ENCODE peak calls at places on chromosomes 5 and 9, in ten cellular contexts. A is activated gamma-delta T cell treated with Interleukin-2 at 50 U/mL for 16 hours; X is HuH-7.5; I is endothelial cell; Y is AML-193; Q is stimulated activated CD4-positive, alpha-beta T cell treated with anti-CD3 and anti-CD28 coated beads, Interleukin-1b, Interleukin-23, amount 100 ng/mL, for 4 hours; G is RWPE1; B is amygdala; R is H4; D is activated CD8-positive, alpha-beta T cell treated with anti-CD3 and anti-CD28 coated beads, Interleukin-2, amount 10 ng/mL, durations not matched to agents 7 days and 5 days. Z is an unnamed sample.
A peak's percentile ranks its signal among the peaks of the same experiment; 100 is the strongest.

GRCh38 chr9:137275937-137276756 is 1.4 kb upstream of the TOR4A start:
- DNase-seq in A (no peak), X (no peak), I (no peak), Y (no peak), Q (no peak), G (no peak), B (no peak), R (no peak), D (no peak), Z (no peak)

GRCh38 chr5:173963867-173964429 is 25.0 kb upstream of the C5orf47 start:
- DNase-seq in A (no peak), X (no peak), I (no peak), Y (no peak), Q (no peak), G (peak; percentile 30), B (peak; percentile 20), R (no peak), D (no peak), Z (no peak)

GRCh38 chr9:19154135-19154612 is 26.9 kb upstream of the PLIN2 start:
- DNase-seq in A (no peak), X (no peak), I (no peak), Y (peak; percentile 86), Q (no peak), G (no peak), B (no peak), R (peak; percentile 53), D (no peak), Z (no peak)

GRCh38 chr5:65299841-65300240 is 181.9 kb downstream of the ADAMTS6 start:
- DNase-seq in A (no peak), X (no peak), I (no peak), Y (no peak), Q (no peak), G (no peak), B (no peak), R (peak; percentile 9), D (no peak), Z (no peak)

GRCh38 chr9:4937436-4937835 is 47.6 kb upstream of the JAK2 start:
- DNase-seq in A (no peak), X (no peak), I (no peak), Y (no peak), Q (no peak), G (no peak), B (no peak), R (no peak), D (no peak), Z (no peak)

GRCh38 chr9:2745560-2746380 is 28.5 kb downstream of the KCNV2 start:
- DNase-seq in A (no peak), X (no peak), I (no peak), Y (no peak), Q (no peak), G (no peak), B (no peak), R (no peak), D (no peak), Z (no peak)

GRCh38 chr5:159759791-159760300 is 156.4 kb upstream of the ADRA1B start:
- DNase-seq in A (no peak), X (no peak), I (no peak), Y (no peak), Q (no peak), G (no peak), B (no peak), R (no peak), D (no peak), Z (no peak)

GRCh38 chr9:75830303-75830702 is 60.2 kb upstream of the PCSK5 start:
- DNase-seq in A (no peak), X (no peak), I (no peak), Y (no peak), Q (no peak), G (no peak), B (no peak), R (no peak), D (no peak), Z (no peak)

GRCh38 chr5:129951039-129951438 is 46.8 kb downstream of the CHSY3 start:
- DNase-seq in A (no peak), X (no peak), I (no peak), Y (no peak), Q (no peak), G (no peak), B (no peak), R (no peak), D (no peak), Z (no peak)

GRCh38 chr9:6592791-6593190 is 52.7 kb downstream of the GLDC start:
- DNase-seq in A (no peak), X (no peak), I (no peak), Y (no peak), Q (no peak), G (no peak), B (no peak), R (no peak), D (no peak), Z (no peak)

GRCh38 chr9:91770229-91770628 is 179.8 kb downstream of the ROR2 start:
- DNase-seq in A (no peak), X (no peak), I (no peak), Y (no peak), Q (no peak), G (peak; percentile 24), B (no peak), R (no peak), D (no peak), Z (no peak)

GRCh38 chr5:40480392-40480791 is 199.3 kb upstream of the PTGER4 start:
- DNase-seq in A (peak; percentile 16), X (no peak), I (no peak), Y (no peak), Q (no peak), G (no peak), B (no peak), R (no peak), D (peak; percentile 51), Z (no peak)

GRCh38 chr9:99666571-99666970 is 155.1 kb upstream of the NR4A3 start:
- DNase-seq in A (no peak), X (no peak), I (no peak), Y (no peak), Q (no peak), G (no peak), B (no peak), R (no peak), D (no peak), Z (no peak)

GRCh38 chr5:96584712-96585111 is 77.5 kb upstream of the CAST start:
- DNase-seq in A (no peak), X (no peak), I (peak; percentile 33), Y (peak; percentile 24), Q (no peak), G (no peak), B (no peak), R (no peak), D (no peak), Z (no peak)

GRCh38 chr5:43609752-43610151 is 6.8 kb downstream of the NNT start:
- DNase-seq in A (no peak), X (no peak), I (no peak), Y (peak; percentile 29), Q (no peak), G (no peak), B (no peak), R (no peak), D (peak; percentile 30), Z (no peak)

GRCh38 chr5:83125560-83125959 is 48.2 kb downstream of the XRCC4 start:
- DNase-seq in A (no peak), X (no peak), I (no peak), Y (no peak), Q (no peak), G (no peak), B (no peak), R (no peak), D (no peak), Z (no peak)

GRCh38 chr9:35798658-35799366 is 7.4 kb downstream of the NPR2 start:
- DNase-seq in A (no peak), X (no peak), I (no peak), Y (no peak), Q (peak; percentile 19), G (peak; percentile 75), B (no peak), R (peak; percentile 84), D (peak; percentile 35), Z (no peak)

GRCh38 chr5:26329562-26330189 is 708.7 kb downstream of the CDH9 start:
- DNase-seq in A (no peak), X (peak; percentile 1), I (no peak), Y (no peak), Q (no peak), G (peak; percentile 48), B (no peak), R (peak; percentile 28), D (no peak), Z (no peak)

GRCh38 chr5:89878140-89878570 is 531.4 kb downstream of the CETN3 start:
- DNase-seq in A (no peak), X (no peak), I (no peak), Y (peak; percentile 5), Q (no peak), G (peak; percentile 39), B (no peak), R (peak; percentile 96), D (no peak), Z (no peak)

GRCh38 chr5:126376443-126376842 is 46.8 kb upstream of the GRAMD2B start:
- DNase-seq in A (no peak), X (no peak), I (no peak), Y (no peak), Q (no peak), G (no peak), B (no peak), R (no peak), D (no peak), Z (no peak)

GRCh38 chr5:180130876-180131740 is 59.5 kb upstream of the RNF130 start:
- DNase-seq in A (no peak), X (no peak), I (no peak), Y (no peak), Q (no peak), G (no peak), B (no peak), R (no peak), D (peak; percentile 15), Z (no peak)

GRCh38 chr5:9431496-9432258 is 114.2 kb downstream of the SEMA5A start:
- DNase-seq in A (no peak), X (no peak), I (no peak), Y (no peak), Q (no peak), G (no peak), B (no peak), R (peak; percentile 92), D (no peak), Z (no peak)

GRCh38 chr9:116422119-116422979 is 264.8 kb upstream of the TRIM32 start:
- DNase-seq in A (no peak), X (no peak), I (no peak), Y (no peak), Q (no peak), G (no peak), B (no peak), R (no peak), D (no peak), Z (no peak)

GRCh38 chr9:116165912-116166311 is 12.3 kb downstream of the PAPPA start:
- DNase-seq in A (no peak), X (no peak), I (no peak), Y (no peak), Q (no peak), G (no peak), B (no peak), R (no peak), D (no peak), Z (no peak)

GRCh38 chr9:135073081-135073740 is 14.3 kb upstream of the OLFM1 start:
- DNase-seq in A (no peak), X (no peak), I (no peak), Y (no peak), Q (no peak), G (no peak), B (no peak), R (no peak), D (no peak), Z (no peak)

GRCh38 chr5:127072861-127073846 is at the start of gene C5orf63:
- DNase-seq in A (peak; percentile 55), X (peak; percentile 55), I (peak; percentile 34), Y (peak; percentile 59), Q (peak; percentile 64), G (peak; percentile 73), B (peak; percentile 5), R (no peak), D (peak; percentile 79), Z (peak; percentile 34)

GRCh38 chr5:13591621-13592020 is 352.9 kb downstream of the DNAH5 start:
- DNase-seq in A (no peak), X (no peak), I (no peak), Y (peak; percentile 56), Q (no peak), G (peak; percentile 83), B (no peak), R (peak; percentile 94), D (no peak), Z (no peak)

GRCh38 chr9:27423919-27424710 is 100.0 kb upstream of the IFNK start:
- DNase-seq in A (no peak), X (no peak), I (no peak), Y (no peak), Q (no peak), G (no peak), B (no peak), R (no peak), D (no peak), Z (no peak)